ENCODE peak calls at places on chromosomes 2 and 18, in seven cellular contexts. O is CD8-positive, alpha-beta memory T cell; I is IMR-90; D is heart left ventricle; J is psoas muscle; E is dorsolateral prefrontal cortex; L is AG04450. P is an unnamed sample.

GRCh38 chr2:44104855-44105271 is 63.8 kb upstream of the PPM1B start:
- DNase-seq in J (no peak), E (no peak), L (no peak), O (no peak), D (no peak), I (no peak), P (no peak)

GRCh38 chr2:160169401-160169918 is 30.6 kb downstream of the ITGB6 start:
- DNase-seq in O (no peak), D (no peak), L (no peak), I (no peak), E (no peak), J (no peak), P (no peak)

GRCh38 chr18:1018211-1018651 is 113.6 kb downstream of the ADCYAP1 start:
- DNase-seq in I (peak), O (no peak), J (no peak), E (no peak), L (no peak), D (no peak), P (no peak)

GRCh38 chr2:3553946-3554345 is 4.2 kb downstream of the RNASEH1 start:
- DNase-seq in O (no peak), J (no peak), L (no peak), D (no peak), I (no peak), E (no peak), P (no peak)

GRCh38 chr18:9743200-9744016 is 35.3 kb downstream of the RAB31 start:
- DNase-seq in D (peak), E (no peak), J (peak), L (peak), O (no peak), I (peak), P (no peak)

GRCh38 chr2:4604767-4605166 is 901.4 kb downstream of the DCDC2C start:
- DNase-seq in L (no peak), O (no peak), J (no peak), D (no peak), I (no peak), E (no peak), P (no peak)

GRCh38 chr2:43132523-43133301 is 93.7 kb downstream of the ZFP36L2 start:
- DNase-seq in I (no peak), J (no peak), E (no peak), L (no peak), O (peak), D (peak), P (no peak)

GRCh38 chr2:72115361-72116080 is 32.1 kb downstream of the CYP26B1 start:
- DNase-seq in D (no peak), L (peak), I (peak), J (peak), O (no peak), E (no peak), P (peak)

GRCh38 chr2:59249441-59250330 is 1008.6 kb upstream of the FANCL start:
- DNase-seq in I (no peak), O (no peak), E (peak), J (no peak), D (no peak), L (no peak), P (no peak)

GRCh38 chr2:28661589-28662001 is 90.0 kb upstream of the PPP1CB start:
- DNase-seq in E (no peak), J (peak), O (no peak), L (no peak), I (peak), D (peak), P (peak)

GRCh38 chr18:40440088-40440487 is 1514.9 kb upstream of the PIK3C3 start:
- DNase-seq in J (no peak), D (no peak), I (no peak), O (no peak), L (no peak), E (no peak), P (no peak)
- H3K27ac ChIP-seq in J (no peak), D (no peak), I (no peak), O (no peak), L (no peak), E (no peak), P (no peak)

GRCh38 chr2:65416321-65416720 is 16.1 kb downstream of the SPRED2 start:
- DNase-seq in O (no peak), D (no peak), J (no peak), L (no peak), I (no peak), E (no peak), P (no peak)
- H3K27ac ChIP-seq in O (no peak), D (no peak), J (no peak), L (no peak), I (no peak), E (no peak), P (no peak)

DNA sequence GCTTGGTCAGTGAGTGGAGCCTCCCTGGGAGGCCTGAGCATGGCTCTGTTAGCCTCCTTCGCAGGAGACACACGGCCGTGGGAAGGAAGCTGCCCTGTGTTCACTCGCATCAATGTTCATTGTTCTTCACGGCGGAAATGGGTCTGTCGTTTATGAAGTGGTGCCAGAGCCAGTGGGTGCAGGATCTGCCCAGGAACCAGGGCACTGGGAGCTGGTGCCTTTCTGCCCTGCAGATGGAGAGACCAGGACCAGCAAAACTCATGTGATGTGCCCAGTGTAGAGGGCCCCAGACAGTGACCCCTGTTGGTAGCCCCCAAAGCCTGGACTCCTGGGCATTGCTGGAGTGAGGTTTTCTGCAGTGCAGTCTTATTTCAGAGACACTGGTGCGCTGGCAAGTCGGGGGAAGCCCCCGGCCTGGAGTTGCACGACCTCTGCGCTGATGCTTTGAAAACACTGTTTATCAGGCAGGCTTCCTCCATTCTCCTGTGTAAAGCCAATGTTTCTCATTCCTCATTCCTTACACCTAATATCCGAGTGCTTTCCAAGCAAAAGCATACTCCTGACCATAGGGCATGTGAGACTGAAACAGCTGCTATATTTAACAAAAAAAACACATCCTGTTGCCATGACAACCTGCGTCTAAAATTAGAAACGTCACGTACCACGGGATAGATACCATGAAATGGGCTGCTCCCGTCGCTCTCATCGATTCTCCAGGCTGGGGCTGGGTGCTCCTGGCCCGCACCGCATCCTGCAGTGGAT is 268.6 kb downstream of the NDUFA10 start:
- DNase-seq in L (no peak), E (peak), I (peak), J (no peak), O (no peak), D (no peak), P (no peak)
- H3K27ac ChIP-seq in L (no peak), E (peak), I (no peak), J (no peak), O (no peak), D (no peak), P (no peak)

GRCh38 chr2:231047270-231047921 is 9.3 kb upstream of the PSMD1 start:
- DNase-seq in D (no peak), O (no peak), I (no peak), L (no peak), J (no peak), E (peak), P (no peak)

GRCh38 chr2:231046908-231047269 is 9.6 kb downstream of the C2orf72 start:
- DNase-seq in I (no peak), E (no peak), J (no peak), L (no peak), D (no peak), O (no peak), P (no peak)

GRCh38 chr2:231050018-231050901 is 6.4 kb upstream of the PSMD1 start:
- DNase-seq in E (no peak), L (no peak), I (no peak), D (no peak), O (no peak), J (no peak), P (no peak)

GRCh38 chr2:231049286-231050017 is 7.2 kb upstream of the PSMD1 start:
- DNase-seq in D (no peak), E (no peak), O (no peak), L (no peak), J (no peak), I (no peak), P (no peak)

DNA sequence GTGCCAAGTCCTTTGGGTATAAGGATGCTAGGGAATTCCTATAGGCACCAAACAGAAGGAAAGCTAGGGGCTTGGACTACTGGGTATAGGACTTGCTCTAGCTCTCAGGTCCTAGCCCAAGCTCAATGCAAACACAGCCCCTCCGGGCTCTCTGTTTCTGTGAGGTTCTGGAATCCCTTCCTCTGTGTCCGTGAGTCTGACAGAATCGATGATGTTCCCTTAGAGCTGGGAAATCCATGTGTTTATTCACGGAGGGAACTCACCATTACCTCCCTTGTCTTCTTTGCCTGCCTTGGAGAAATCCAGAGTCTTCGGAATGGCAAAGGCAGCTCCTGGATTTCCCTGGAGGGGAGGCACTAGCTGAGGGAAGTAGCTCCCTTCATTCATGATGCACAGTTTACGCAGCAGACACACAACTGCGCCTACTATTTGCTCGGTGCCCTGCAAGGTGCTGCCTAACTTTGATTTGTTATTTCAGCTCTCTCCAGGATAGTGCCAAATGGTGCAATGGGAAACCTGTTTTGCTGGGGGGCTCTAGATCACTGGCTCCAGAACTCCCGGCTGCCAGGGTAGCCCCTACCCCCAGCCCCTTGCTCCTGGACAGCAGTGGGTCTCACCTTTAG is 8.6 kb upstream of the PSMD1 start:
- DNase-seq in O (no peak), D (no peak), E (no peak), I (no peak), L (no peak), J (no peak), P (no peak)
- H3K27ac ChIP-seq in O (no peak), D (no peak), E (peak), I (no peak), L (no peak), J (no peak), P (no peak)

GRCh38 chr18:62976227-62976626 is 260.9 kb downstream of the PHLPP1 start:
- DNase-seq in L (no peak), D (no peak), J (no peak), E (no peak), O (no peak), I (no peak), P (no peak)
- H3K27ac ChIP-seq in L (no peak), D (no peak), J (no peak), E (peak), O (no peak), I (no peak), P (no peak)

DNA sequence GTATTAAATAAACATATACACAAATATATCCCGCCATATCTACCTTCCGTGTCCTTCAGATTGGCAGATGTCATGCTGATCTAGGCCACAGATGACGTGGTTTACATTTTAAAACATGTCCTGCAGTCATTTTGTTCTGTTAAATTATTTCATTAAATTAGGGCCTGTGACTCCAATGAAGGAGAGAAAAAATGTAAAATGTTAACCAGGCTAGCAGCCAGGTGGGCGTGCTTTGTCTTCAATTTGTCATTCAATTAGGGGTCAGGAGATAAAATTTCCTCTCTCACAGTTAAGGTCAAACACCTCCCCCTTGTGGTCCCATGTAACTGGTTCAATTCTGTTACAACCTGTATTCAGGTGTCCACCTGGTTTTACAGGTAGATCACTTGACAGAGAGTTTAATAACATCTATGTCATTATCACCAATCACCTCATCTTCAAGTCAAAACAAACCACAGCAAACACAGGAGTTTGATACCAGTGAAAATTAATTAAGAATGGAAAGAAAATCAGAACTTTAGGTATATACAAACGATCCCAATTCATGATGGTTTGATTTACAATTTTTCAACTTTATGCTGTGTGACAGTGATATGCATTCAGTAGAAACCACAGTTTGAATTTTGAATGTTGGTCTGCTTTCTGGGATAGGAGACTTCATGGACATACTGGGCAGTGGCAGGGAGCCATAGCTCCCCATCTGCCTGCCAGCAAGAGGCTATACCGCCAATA is 339.4 kb downstream of the CMPK2 start:
- DNase-seq in E (no peak), J (no peak), O (no peak), I (no peak), L (no peak), D (no peak), P (no peak)
- H3K27ac ChIP-seq in E (no peak), J (no peak), O (no peak), I (no peak), L (no peak), D (no peak), P (no peak)

DNA sequence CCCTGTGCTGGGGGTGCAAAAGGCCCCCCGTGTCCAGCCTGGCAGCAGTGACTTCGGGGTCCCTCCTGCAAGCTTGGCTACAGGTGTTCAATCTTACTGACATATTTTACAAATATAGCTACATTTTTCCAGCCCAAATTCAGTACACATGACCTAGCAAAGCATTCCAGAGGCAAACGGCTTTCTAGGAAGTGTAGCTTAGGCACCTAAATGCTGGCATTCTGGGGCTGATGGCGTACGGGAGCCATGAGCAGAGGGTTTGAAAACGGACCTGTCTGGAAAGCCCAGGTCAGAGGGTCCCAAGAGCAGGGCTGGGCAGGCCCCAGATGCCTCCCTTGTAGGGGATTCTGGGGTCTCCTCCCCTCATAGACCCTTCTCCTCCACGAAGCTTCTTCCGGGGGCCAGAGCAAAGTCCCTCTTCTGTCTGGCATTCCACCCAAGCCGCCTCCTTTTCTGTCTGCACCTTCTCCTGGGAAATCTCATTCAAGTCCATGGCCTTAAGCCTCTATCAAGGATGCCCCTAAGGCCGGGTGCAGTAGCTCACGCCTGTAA is 63.3 kb upstream of the ASAP2 start:
- DNase-seq in I (no peak), J (no peak), L (no peak), D (no peak), E (no peak), O (no peak), P (no peak)
- H3K27ac ChIP-seq in I (peak), J (peak), L (peak), D (peak), E (no peak), O (no peak), P (no peak)

GRCh38 chr2:134250840-134251461 is 2.9 kb upstream of the MGAT5 start:
- DNase-seq in O (no peak), L (no peak), I (no peak), E (no peak), D (no peak), J (no peak), P (no peak)

GRCh38 chr2:134253117-134253704 is 661 bp upstream of the MGAT5 start:
- DNase-seq in L (no peak), J (no peak), D (no peak), O (no peak), E (no peak), I (no peak), P (no peak)

GRCh38 chr2:134252092-134252775 is 1.6 kb upstream of the MGAT5 start:
- DNase-seq in J (no peak), I (peak), D (no peak), O (no peak), L (no peak), E (no peak), P (no peak)

GRCh38 chr2:134254836-134255235 is 964 bp downstream of the MGAT5 start:
- DNase-seq in I (no peak), O (no peak), E (no peak), J (no peak), D (no peak), L (no peak), P (no peak)

DNA sequence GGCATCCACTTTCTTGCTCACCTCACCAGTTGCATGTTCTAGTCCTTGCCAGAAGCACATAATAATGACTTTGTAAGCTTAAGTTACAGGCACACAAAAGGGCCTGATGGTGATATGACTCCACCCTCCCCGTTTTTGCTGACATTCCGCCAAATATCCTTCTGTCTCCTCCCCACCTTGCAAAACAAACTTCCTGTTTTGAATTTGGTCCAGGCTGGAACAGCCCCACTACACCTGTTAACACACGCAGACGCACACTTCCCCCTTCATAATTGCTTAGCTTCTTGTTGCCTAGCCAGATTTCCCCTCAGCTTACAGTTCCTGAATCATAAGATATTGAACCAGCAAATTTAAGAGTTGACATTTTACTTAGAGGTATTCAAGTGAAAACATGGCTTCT is at the start of gene MGAT5:
- DNase-seq in O (no peak), I (no peak), D (no peak), E (no peak), L (no peak), J (no peak), P (peak)
- H3K27ac ChIP-seq in O (no peak), I (no peak), D (no peak), E (no peak), L (no peak), J (no peak), P (no peak)

DNA sequence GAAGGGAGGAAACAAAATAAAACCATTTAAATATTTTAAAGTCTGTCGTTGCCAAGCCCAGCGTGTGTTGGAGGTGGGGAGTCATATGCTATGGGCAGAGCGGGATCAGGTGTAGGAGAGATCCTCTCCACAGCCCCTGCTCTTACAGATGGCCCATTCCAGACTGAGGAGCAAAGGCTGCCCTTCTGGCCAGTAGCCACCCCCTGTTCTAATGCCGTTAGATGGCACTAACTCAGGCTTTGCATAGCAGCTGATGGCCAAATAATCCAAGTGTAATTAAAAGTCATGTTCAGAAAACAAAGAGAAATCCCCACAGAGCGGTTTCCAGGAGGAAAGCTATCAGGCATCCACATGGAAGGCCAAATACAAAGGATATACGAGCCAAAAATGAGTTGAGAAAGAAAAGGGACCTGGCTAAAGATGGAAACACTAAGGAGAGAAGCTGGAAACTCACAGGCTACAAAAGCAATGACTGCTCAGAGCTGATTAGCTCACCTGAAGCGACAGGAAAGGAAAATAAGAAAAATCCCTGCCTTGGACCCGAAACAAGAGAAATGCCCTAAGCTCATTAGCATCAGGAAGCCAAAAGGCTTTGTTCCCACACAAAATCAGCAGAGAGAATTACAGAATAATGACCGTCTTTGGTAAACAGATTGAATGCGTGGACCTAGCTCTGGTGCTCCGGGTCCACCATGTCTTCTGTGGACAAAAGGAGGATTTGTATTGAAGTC is 1002.4 kb upstream of the KLHL29 start:
- DNase-seq in D (no peak), E (no peak), J (no peak), O (no peak), I (no peak), L (no peak), P (no peak)
- H3K27ac ChIP-seq in D (no peak), E (no peak), J (no peak), O (no peak), I (no peak), L (no peak), P (no peak)

P was measured in prostate gland.